ENCODE peak calls at places on chromosomes 6 and 20, in four cellular contexts. D is GM23248, B is A673, I is substantia nigra. M is an unnamed sample.

GRCh38 chr20:23368316-23369110 is 6.5 kb downstream of the GZF1 start:
- DNase-seq in I (no peak), D (peak; percentile 59), B (no peak), M (no peak)

GRCh38 chr6:53233309-53233708 is 84.7 kb upstream of the GCM1 start:
- DNase-seq in I (no peak), D (no peak), B (no peak), M (no peak)

GRCh38 chr20:38970302-38970701 is 8.2 kb downstream of the DHX35 start:
- DNase-seq in I (no peak), B (no peak), D (peak; percentile 88), M (no peak)

GRCh38 chr20:17614812-17615644 is 45.2 kb downstream of the DSTN start:
- DNase-seq in D (no peak), I (no peak), B (no peak), M (no peak)

GRCh38 chr6:170437719-170438401 is 115.2 kb downstream of the PSMB1 start:
- DNase-seq in B (no peak), D (peak; percentile 27), I (no peak), M (no peak)

GRCh38 chr6:7176208-7176607 is 68.4 kb downstream of the RREB1 start:
- DNase-seq in B (peak; percentile 21), D (no peak), I (no peak), M (no peak)

GRCh38 chr20:50399917-50400704 is 110.1 kb upstream of the PTPN1 start:
- DNase-seq in I (no peak), D (peak; percentile 31), B (no peak), M (no peak)

GRCh38 chr6:92577077-92577719 is 842.2 kb downstream of the EPHA7 start:
- DNase-seq in D (no peak), B (no peak), I (no peak), M (no peak)

GRCh38 chr20:13858496-13859270 is 73.9 kb downstream of the NDUFAF5 start:
- DNase-seq in I (no peak), B (no peak), D (peak; percentile 67), M (no peak)

GRCh38 chr6:144150673-144151009 is 324 bp downstream of the STX11 start:
- DNase-seq in B (peak; percentile 48), D (peak; percentile 56), I (no peak), M (peak; percentile 45)

GRCh38 chr20:3887870-3888614 is 1.1 kb upstream of the PANK2 start:
- DNase-seq in B (no peak), I (no peak), D (peak; percentile 71), M (peak; percentile 75)

GRCh38 chr6:28985396-28986164 is 19.5 kb downstream of the ZNF311 start:
- DNase-seq in I (peak; percentile 43), B (peak; percentile 97), D (peak; percentile 98), M (no peak)

GRCh38 chr20:34112600-34113061 is 588 bp upstream of the EIF2S2 start:
- DNase-seq in B (peak; percentile 51), I (no peak), D (peak; percentile 63), M (peak; percentile 56)

GRCh38 chr6:152828431-152828830 is 77.8 kb downstream of the VIP start:
- DNase-seq in D (no peak), I (no peak), B (no peak), M (no peak)

GRCh38 chr6:161630674-161631073 is 356.8 kb upstream of the AGPAT4 start:
- DNase-seq in D (peak; percentile 42), B (no peak), I (no peak), M (no peak)

GRCh38 chr6:142235247-142235646 is 66.6 kb upstream of the ADGRG6 start:
- DNase-seq in I (no peak), D (no peak), B (no peak), M (no peak)

GRCh38 chr20:37999526-38000263 is 33.6 kb downstream of the TTI1 start:
- DNase-seq in B (no peak), I (peak; percentile 37), D (no peak), M (no peak)

GRCh38 chr6:35018746-35019145 is 122.4 kb downstream of the TCP11 start:
- DNase-seq in B (no peak), I (no peak), D (no peak), M (no peak)

GRCh38 chr6:20168668-20169633 is 43.3 kb downstream of the MBOAT1 start:
- DNase-seq in D (peak; percentile 52), B (no peak), I (no peak), M (no peak)

GRCh38 chr6:51968265-51968664 is 119.1 kb downstream of the PKHD1 start:
- DNase-seq in D (no peak), I (no peak), B (no peak), M (no peak)

GRCh38 chr6:68126089-68126749 is 508.9 kb upstream of the ADGRB3 start:
- DNase-seq in D (no peak), B (no peak), I (no peak), M (peak; percentile 41)

GRCh38 chr20:20073851-20074252 is 21.5 kb downstream of the CFAP61 start:
- DNase-seq in D (no peak), I (no peak), B (no peak), M (no peak)

GRCh38 chr6:25309886-25310285 is 30.7 kb downstream of the CARMIL1 start:
- DNase-seq in I (no peak), B (no peak), D (peak; percentile 68), M (no peak)

GRCh38 chr6:85945454-85946185 is 302.9 kb upstream of the SYNCRIP start:
- DNase-seq in B (no peak), D (no peak), I (no peak), M (no peak)

GRCh38 chr20:64188071-64188470 is 23.8 kb downstream of the MYT1 start:
- DNase-seq in I (no peak), B (no peak), D (no peak), M (no peak)

GRCh38 chr20:37362821-37363220 is 16.9 kb downstream of the SRC start:
- DNase-seq in D (no peak), B (no peak), I (no peak), M (no peak)

GRCh38 chr20:38255389-38255788 is 5.1 kb downstream of the KIAA1755 start:
- DNase-seq in D (peak; percentile 88), B (no peak), I (no peak), M (no peak)

GRCh38 chr6:91667596-91667995 is 1080.7 kb upstream of the MAP3K7 start:
- DNase-seq in B (no peak), D (no peak), I (no peak), M (no peak)

GRCh38 chr20:6685181-6685582 is 82.3 kb upstream of the BMP2 start:
- DNase-seq in I (no peak), B (no peak), D (peak; percentile 58), M (no peak)

GRCh38 chr6:163532526-163533078 is 118.1 kb downstream of the QKI start:
- DNase-seq in I (no peak), B (no peak), D (no peak), M (no peak)
- H3K27ac ChIP-seq in I (no peak overlapping the region), B (no peak overlapping the region), D (peak overlapping the region; percentile 46), M (no peak overlapping the region)

GRCh38 chr6:16816891-16817290 is 55.6 kb upstream of the ATXN1 start:
- DNase-seq in B (no peak), D (peak; percentile 23), I (no peak), M (no peak)
- H3K27ac ChIP-seq in B (no peak overlapping the region), D (no peak overlapping the region), I (no peak overlapping the region), M (no peak overlapping the region)

GRCh38 chr6:62999796-63000195 is 211.5 kb upstream of the FKBP1C start:
- DNase-seq in I (no peak), D (no peak), B (no peak), M (no peak)
- H3K27ac ChIP-seq in I (no peak overlapping the region), D (no peak overlapping the region), B (no peak overlapping the region), M (no peak overlapping the region)

GRCh38 chr6:119027465-119027864 is 51.0 kb downstream of the FAM184A start:
- DNase-seq in I (no peak), B (no peak), D (no peak), M (no peak)

GRCh38 chr6:119028106-119028505 is 50.4 kb downstream of the FAM184A start:
- DNase-seq in I (no peak), B (no peak), D (no peak), M (no peak)

GRCh38 chr6:119025793-119026192 is 52.7 kb downstream of the FAM184A start:
- DNase-seq in I (no peak), D (no peak), B (no peak), M (no peak)

GRCh38 chr6:119024111-119024510 is 54.4 kb downstream of the FAM184A start:
- DNase-seq in D (no peak), B (peak; percentile 10), I (no peak), M (peak; percentile 42)

GRCh38 chr6:119026822-119027221 is 51.6 kb downstream of the FAM184A start:
- DNase-seq in I (no peak), B (no peak), D (no peak), M (no peak)
- H3K27ac ChIP-seq in I (no peak overlapping the region), B (no peak overlapping the region), D (no peak overlapping the region), M (no peak overlapping the region)

DNA sequence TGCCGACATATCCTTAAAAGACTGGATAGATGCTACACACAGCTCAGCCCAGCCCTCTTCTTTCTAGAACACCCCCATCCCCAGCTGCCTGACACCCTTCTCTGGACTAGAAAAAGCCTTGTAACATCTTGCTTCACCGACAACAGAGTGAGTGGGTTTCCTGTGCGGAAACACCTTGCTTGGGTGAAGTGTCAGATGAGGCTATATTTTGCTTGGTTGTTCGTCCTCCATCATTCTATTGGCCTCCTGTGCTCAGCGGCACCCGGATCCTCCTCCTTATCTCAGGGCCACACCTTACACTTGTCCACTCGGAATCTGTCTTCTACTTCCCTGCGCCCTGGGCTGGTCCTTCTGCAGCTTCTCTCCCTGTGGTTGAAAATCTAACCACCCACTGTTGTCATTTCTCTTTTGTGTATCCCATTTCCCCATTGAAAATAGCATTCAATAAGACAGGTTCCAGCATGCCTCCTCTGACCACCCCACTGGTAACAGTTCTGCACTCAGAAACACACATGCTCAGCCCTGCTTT is 101.3 kb upstream of the MLN start:
- DNase-seq in D (no peak), B (no peak), I (no peak), M (no peak)
- H3K27ac ChIP-seq in D (no peak overlapping the region), B (no peak overlapping the region), I (no peak overlapping the region), M (no peak overlapping the region)

DNA sequence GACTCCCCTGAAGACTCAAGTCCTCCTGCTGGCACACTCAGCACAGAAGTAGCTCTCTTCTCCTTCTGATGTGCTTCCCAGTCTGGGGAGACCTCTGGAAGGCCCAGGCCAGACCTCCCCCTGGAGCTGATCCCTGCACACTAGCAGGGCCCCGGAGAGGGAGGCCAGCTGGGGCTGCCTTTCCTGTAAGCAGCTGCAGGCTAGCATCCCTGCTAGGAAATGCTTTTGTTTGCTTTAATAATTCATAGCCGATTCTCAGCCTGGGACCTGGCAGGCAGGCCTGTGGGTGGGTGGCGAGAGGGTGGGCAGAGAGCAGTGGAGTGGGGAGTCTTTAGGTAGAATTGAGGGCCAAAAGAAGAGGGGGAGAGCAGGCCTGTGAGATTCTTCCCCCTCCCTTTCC is 5.2 kb downstream of the EBF4 start:
- DNase-seq in I (no peak), B (no peak), D (no peak), M (no peak)
- H3K27ac ChIP-seq in I (no peak overlapping the region), B (no peak overlapping the region), D (no peak overlapping the region), M (no peak overlapping the region)

DNA sequence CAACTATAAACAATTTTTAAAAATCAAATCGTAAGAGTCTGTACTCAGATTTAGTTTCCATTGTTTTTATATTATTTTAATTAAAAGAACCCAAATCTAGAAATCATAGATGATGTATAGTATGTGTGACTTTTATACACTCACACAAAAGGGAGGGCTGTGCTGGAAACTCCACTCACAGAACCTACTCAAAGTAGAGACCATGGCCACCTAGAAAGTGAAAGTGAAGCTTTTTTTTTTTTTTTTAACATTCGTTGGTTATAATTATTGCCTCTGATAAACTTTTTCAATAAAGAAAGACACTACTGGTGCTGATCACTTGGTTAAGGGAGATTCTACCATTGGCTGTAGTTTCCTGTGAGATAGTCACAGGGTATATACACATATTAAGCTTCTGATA is 37.9 kb upstream of the PRL start:
- DNase-seq in D (no peak), B (no peak), I (no peak), M (no peak)
- H3K27ac ChIP-seq in D (no peak overlapping the region), B (no peak overlapping the region), I (no peak overlapping the region), M (no peak overlapping the region)

M was measured in Karpas-422.